ENCODE peak calls at places on chromosomes 12 and 14, in five cellular contexts. T, K, E, D and P are unnamed samples.

GRCh38 chr12:27592548-27592947 is 68.5 kb downstream of the PPFIBP1 start:
- DNase-seq in T (no peak), K (peak), D (peak), E (peak), P (no peak)

GRCh38 chr12:110844551-110845395 is 2.0 kb upstream of the CCDC63 start:
- DNase-seq in D (peak), E (no peak), K (no peak), T (no peak), P (no peak)

GRCh38 chr14:53152627-53152908 is 555 bp downstream of the DDHD1 start:
- DNase-seq in E (no peak), K (no peak), D (peak), T (no peak), P (no peak)

GRCh38 chr14:37436519-37436918 is 158.5 kb downstream of the FOXA1 start:
- DNase-seq in T (no peak), K (no peak), E (no peak), D (no peak), P (no peak)

GRCh38 chr12:34625116-34625515 is 602.8 kb downstream of the ALG10 start:
- DNase-seq in D (no peak), K (no peak), E (peak), T (no peak), P (no peak)

GRCh38 chr12:54595471-54595870 is 7.0 kb upstream of the PPP1R1A start:
- DNase-seq in D (no peak), K (no peak), T (no peak), E (no peak), P (no peak)

GRCh38 chr12:122423258-122424165 is 1.0 kb upstream of the CLIP1 start:
- DNase-seq in K (peak), T (peak), E (peak), D (peak), P (peak)

GRCh38 chr14:103618999-103619398 is 10.0 kb upstream of the KLC1 start:
- DNase-seq in E (no peak), D (peak), K (peak), T (no peak), P (no peak)

GRCh38 chr14:88036422-88036821 is 31.5 kb downstream of the GPR65 start:
- DNase-seq in K (no peak), T (no peak), E (peak), D (no peak), P (no peak)

GRCh38 chr12:51326762-51327439 is 2.9 kb upstream of the BIN2 start:
- DNase-seq in E (no peak), T (no peak), K (peak), D (peak), P (no peak)

GRCh38 chr12:123120452-123121166 is 30.3 kb downstream of the PITPNM2 start:
- DNase-seq in T (no peak), D (no peak), E (no peak), K (no peak), P (no peak)

GRCh38 chr12:52285172-52285745 is 6.1 kb downstream of the KRT81 start:
- DNase-seq in D (no peak), T (no peak), K (peak), E (no peak), P (no peak)

GRCh38 chr12:10896854-10897253 is 12.5 kb downstream of the TAS2R13 start:
- DNase-seq in K (no peak), D (no peak), T (no peak), E (no peak), P (no peak)

GRCh38 chr12:56991319-56991906 is 14.9 kb downstream of the ZBTB39 start:
- DNase-seq in T (peak), D (no peak), E (no peak), K (no peak), P (peak)

GRCh38 chr14:100836053-100836805 is 10.3 kb downstream of the MEG3 start:
- DNase-seq in D (no peak), K (no peak), E (no peak), T (no peak), P (no peak)

GRCh38 chr14:49865431-49865859 is 12.9 kb upstream of the NEMF start:
- DNase-seq in T (peak), E (peak), K (peak), D (peak), P (peak)

GRCh38 chr12:39277416-39277815 is 165.5 kb downstream of the KIF21A start:
- DNase-seq in E (no peak), D (no peak), T (no peak), K (no peak), P (no peak)

GRCh38 chr12:77923882-77924281 is 93.2 kb downstream of the NAV3 start:
- DNase-seq in T (no peak), D (no peak), K (no peak), E (no peak), P (no peak)

GRCh38 chr12:10363922-10364838 is 25.7 kb downstream of the KLRK1 start:
- DNase-seq in D (peak), T (no peak), E (peak), K (peak), P (no peak)

GRCh38 chr14:100535287-100536131 is 51.7 kb downstream of the BEGAIN start:
- DNase-seq in D (no peak), E (no peak), T (peak), K (no peak), P (no peak)

GRCh38 chr12:70852416-70853150 is 68.0 kb downstream of the PTPRR start:
- DNase-seq in D (no peak), E (no peak), K (no peak), T (no peak), P (no peak)

GRCh38 chr12:12537421-12537820 is 25.2 kb downstream of the DUSP16 start:
- DNase-seq in E (no peak), D (no peak), K (peak), T (no peak), P (no peak)

GRCh38 chr12:25960176-25960575 is 1.7 kb downstream of the RASSF8 start:
- DNase-seq in K (peak), T (no peak), E (peak), D (peak), P (no peak)

GRCh38 chr14:105879867-105880561 is 353.6 kb downstream of the TMEM121 start:
- DNase-seq in D (no peak), E (no peak), K (no peak), T (no peak), P (no peak)

GRCh38 chr12:126185025-126185424 is 1119.8 kb downstream of the AACS start:
- DNase-seq in K (no peak), T (no peak), E (no peak), D (no peak), P (no peak)

GRCh38 chr12:105706321-105706972 is 376.0 kb downstream of the C12orf75 start:
- DNase-seq in K (peak), E (peak), D (no peak), T (peak), P (no peak)

GRCh38 chr12:67649165-67650126 is 901 bp downstream of the DYRK2 start:
- DNase-seq in D (no peak), E (peak), T (no peak), K (no peak), P (no peak)

GRCh38 chr14:34266344-34266743 is 195.7 kb downstream of the SPTSSA start:
- DNase-seq in T (no peak), K (no peak), E (no peak), D (no peak), P (no peak)

GRCh38 chr12:15887043-15887817 is 5.0 kb downstream of the STRAP start:
- DNase-seq in T (no peak), D (no peak), E (no peak), K (no peak), P (no peak)

GRCh38 chr14:50055461-50056228 is 60.7 kb downstream of the VCPKMT start:
- DNase-seq in E (no peak), D (no peak), T (no peak), K (no peak), P (no peak)

GRCh38 chr12:5798242-5799015 is 146.6 kb downstream of the ANO2 start:
- DNase-seq in E (no peak), D (no peak), T (no peak), K (no peak), P (no peak)

GRCh38 chr12:50986961-50987737 is 34.8 kb downstream of the HIGD1C start:
- DNase-seq in E (peak), T (peak), K (peak), D (peak), P (no peak)

GRCh38 chr12:70247653-70248199 is 4.5 kb downstream of the CNOT2 start:
- DNase-seq in D (peak), K (no peak), T (no peak), E (no peak), P (no peak)

GRCh38 chr12:51897181-51897580 is 9.3 kb downstream of the ANKRD33 start:
- DNase-seq in D (no peak), E (no peak), K (no peak), T (no peak), P (no peak)

GRCh38 chr12:121513464-121514183 is 67.2 kb downstream of the KDM2B start:
- DNase-seq in D (no peak), E (peak), K (no peak), T (peak), P (peak)

GRCh38 chr14:88929656-88930436 is 105.4 kb downstream of the TTC8 start:
- DNase-seq in K (no peak), D (no peak), T (peak), E (peak), P (no peak)

GRCh38 chr12:113769322-113769721 is 196.8 kb downstream of the RBM19 start:
- DNase-seq in E (no peak), K (no peak), D (no peak), T (no peak), P (no peak)
- H3K18ac ChIP-seq in E (no peak), K (no peak), D (no peak), T (no peak), P (no peak)

GRCh38 chr12:114682101-114682919 is 1.7 kb downstream of the TBX3 start:
- DNase-seq in K (no peak), T (no peak), D (no peak), E (no peak), P (no peak)
- H3K18ac ChIP-seq in K (peak), T (no peak), D (peak), E (peak), P (no peak)

DNA sequence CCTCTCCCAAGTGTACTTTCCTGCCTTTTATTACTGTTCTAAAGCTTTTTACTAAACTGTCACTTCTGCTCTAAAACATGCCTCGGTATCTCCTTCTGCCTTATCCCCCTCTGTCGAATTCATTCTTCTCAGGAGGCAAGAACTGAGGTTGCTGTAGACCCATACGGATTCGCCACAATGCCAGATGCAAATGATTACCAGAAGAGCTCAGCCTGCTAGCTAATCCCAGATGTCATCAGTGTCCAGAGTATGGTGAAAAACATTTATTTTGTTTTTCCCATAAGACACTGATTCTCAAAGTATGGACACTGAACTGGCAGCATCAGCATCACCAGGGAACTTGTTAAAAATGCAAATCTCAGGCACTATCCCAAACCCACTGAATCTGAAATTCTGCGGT is 359.3 kb downstream of the TMTC2 start:
- DNase-seq in T (no peak), E (no peak), K (no peak), D (no peak), P (no peak)
- H3K18ac ChIP-seq in T (no peak), E (no peak), K (no peak), D (no peak), P (no peak)

GRCh38 chr14:104742586-104743455 is 10.1 kb upstream of the SIVA1 start:
- DNase-seq in K (no peak), T (no peak), D (no peak), E (no peak), P (no peak)

GRCh38 chr14:104745431-104745830 is 7.5 kb upstream of the SIVA1 start:
- DNase-seq in K (no peak), T (no peak), E (no peak), D (no peak), P (no peak)

GRCh38 chr14:104741803-104742251 is 11.1 kb upstream of the SIVA1 start:
- DNase-seq in T (no peak), K (no peak), D (no peak), E (no peak), P (no peak)

GRCh38 chr14:104744484-104744883 is 8.5 kb upstream of the SIVA1 start:
- DNase-seq in D (no peak), K (no peak), E (no peak), T (no peak), P (no peak)

DNA sequence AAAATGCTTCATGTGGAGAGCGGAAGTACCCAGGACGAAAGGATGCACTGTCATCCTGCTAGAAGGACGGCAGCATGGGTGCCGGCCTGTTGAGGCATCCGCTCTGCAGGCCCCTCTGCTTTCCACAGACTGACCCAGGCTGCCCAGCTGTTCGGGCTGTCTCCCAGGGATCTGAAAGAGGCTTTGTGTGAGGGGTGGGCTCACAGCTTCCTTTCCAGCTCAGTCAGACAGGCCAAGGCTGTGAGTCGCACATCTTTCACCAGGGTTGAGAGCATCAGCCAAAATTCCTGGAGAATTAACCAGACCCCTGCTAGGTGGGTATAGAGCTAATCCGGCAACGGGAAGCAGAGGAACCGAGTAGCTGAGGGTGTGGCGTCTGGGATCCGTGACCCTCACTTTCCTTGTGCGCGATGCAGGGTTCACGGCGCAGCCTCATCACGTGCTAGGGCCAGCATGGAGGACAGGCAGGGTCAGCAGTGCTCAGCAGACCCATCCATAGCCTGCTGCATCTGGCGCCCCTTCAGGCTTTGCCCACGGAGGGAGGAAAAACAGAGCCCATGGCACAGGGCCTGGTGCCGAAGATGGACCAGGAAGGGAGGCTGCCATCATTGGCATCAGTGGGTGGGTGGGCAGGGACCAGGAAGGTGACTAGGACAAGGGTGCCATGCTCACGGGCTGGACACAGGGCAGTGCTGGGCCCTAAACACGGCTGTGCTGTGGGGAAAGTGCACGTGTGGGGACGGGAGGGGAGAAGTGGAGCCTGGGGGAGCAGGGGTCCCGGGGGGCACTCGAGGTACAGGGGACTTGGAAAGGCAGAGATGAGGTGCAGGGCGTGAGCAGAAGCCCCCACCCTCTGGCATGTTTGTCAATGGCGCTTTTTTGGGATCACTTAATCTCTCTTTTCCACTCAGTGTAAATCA is 9.2 kb upstream of the SIVA1 start:
- DNase-seq in T (no peak), K (peak), D (no peak), E (no peak), P (no peak)
- H3K18ac ChIP-seq in T (no peak), K (no peak), D (no peak), E (no peak), P (no peak)

GRCh38 chr14:68791078-68791983 is 1.5 kb downstream of the ZFP36L1 start:
- DNase-seq in E (peak), K (no peak), D (peak), T (no peak), P (peak)
- H3K18ac ChIP-seq in E (peak), K (peak), D (peak), T (no peak), P (no peak)

DNA sequence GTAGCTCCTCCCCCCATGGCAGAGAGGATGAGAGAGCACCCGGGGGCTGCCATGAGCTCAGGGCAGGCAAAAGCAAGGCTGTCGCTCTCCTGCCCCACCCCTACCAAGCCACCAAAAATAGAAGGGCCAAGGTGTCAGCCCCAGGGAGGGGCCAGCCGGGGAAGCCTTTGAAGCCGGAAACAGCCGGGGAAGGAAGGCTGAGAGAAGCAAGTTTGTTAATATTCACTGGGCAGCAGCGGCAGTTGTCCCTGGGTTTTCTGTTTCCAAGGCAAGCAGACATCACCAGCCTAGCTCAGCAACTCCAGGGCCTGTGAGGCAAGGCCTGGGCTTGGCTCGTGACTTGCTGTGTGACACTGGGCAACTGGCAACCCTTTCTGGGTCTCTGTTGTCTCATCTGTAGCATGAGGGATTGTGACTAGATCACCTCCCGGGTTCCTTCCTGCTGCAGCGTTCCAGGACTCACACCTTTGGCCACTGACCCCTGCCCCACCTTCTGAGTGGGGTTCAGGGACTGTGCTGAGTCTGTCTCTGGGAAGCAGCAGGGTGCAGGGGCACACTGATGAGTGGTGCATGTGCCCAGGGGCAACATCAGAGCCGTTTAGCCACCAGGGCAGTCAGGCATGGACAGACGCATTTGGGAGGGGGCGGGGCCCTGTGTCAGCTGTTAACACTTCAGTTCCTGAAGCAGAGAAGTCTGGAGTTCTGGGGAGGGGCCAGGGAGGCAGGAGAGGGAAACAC is 24.3 kb downstream of the SYNDIG1L start:
- DNase-seq in K (no peak), D (peak), E (peak), T (peak), P (peak)
- H3K18ac ChIP-seq in K (no peak), D (peak), E (peak), T (no peak), P (peak)

DNA sequence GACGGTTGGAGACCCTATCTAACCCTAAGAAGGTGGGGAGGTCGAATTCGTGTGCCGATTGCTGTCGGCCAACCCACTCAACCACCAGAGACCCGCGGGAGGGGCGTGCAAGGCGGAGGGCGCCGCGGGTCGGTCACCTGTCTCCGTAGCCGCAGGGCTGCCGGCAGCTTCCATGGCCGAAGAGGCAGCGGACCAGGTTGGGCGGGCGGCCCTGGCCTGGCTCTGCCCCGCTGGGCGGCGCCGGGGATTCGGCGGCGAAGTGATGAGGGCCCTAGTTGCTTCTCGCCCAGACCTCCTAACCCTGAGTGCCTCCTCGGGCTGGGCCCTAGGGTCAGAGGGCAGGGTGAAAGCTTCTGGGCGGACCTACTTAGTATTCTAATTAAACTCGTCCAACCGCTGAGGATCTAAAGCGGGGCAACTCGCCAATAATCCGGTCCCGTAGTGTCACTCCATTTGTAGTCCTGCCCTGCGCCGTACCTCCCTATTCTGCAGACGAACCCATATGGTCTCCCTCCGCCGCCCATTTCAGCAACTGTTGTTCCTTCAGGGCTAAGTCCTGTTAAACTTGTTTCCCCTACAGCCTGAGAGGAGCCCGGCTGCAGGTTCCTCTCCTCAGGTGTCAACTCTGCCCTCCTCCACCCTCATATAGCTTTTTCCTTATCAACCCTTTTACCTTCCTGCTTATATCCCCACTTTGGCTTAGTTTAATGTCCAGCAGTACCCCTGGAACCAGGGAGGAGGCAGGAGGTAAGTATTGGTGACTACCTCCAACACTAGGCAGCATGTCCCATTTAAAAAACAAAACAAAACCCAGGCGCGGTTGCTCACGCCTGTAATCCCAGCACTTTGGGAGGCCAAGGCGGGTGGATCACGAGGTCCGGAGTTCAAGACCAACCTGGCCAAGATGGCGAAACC is at the start of gene PYM1:
- DNase-seq in D (peak), T (peak), E (peak), K (peak), P (peak)
- H3K18ac ChIP-seq in D (peak), T (peak), E (peak), K (peak), P (peak)

GRCh38 chr12:65742481-65742971 is 81.8 kb upstream of the HMGA2 start:
- DNase-seq in T (no peak), E (peak), D (peak), K (peak), P (no peak)
- H3K18ac ChIP-seq in T (no peak), E (peak), D (peak), K (peak), P (peak)

GRCh38 chr14:91371990-91372375 is 45.6 kb downstream of the CCDC88C start:
- DNase-seq in E (no peak), D (no peak), K (no peak), T (no peak), P (no peak)

GRCh38 chr14:91372680-91373495 is 44.7 kb downstream of the CCDC88C start:
- DNase-seq in E (no peak), D (no peak), T (no peak), K (no peak), P (no peak)

GRCh38 chr14:91374287-91374880 is 43.2 kb downstream of the CCDC88C start:
- DNase-seq in E (no peak), T (no peak), D (no peak), K (no peak), P (no peak)

GRCh38 chr14:91374897-91375747 is 42.5 kb downstream of the CCDC88C start:
- DNase-seq in K (no peak), T (no peak), D (no peak), E (no peak), P (no peak)

GRCh38 chr14:91373591-91374245 is 43.9 kb downstream of the CCDC88C start:
- DNase-seq in K (no peak), E (no peak), D (no peak), T (no peak), P (no peak)
- H3K18ac ChIP-seq in K (no peak), E (no peak), D (no peak), T (no peak), P (no peak)

GRCh38 chr12:130971871-130972588 is 18.3 kb downstream of the ADGRD1 start:
- DNase-seq in D (no peak), T (no peak), E (no peak), K (no peak), P (no peak)
- H3K18ac ChIP-seq in D (no peak), T (no peak), E (no peak), K (no peak), P (no peak)